ENCODE peak calls at places on chromosomes 6 and 20, in five cellular contexts. S is mesendoderm, I is endodermal cell, E is foreskin fibroblast, M is Peyer's patch. Z is an unnamed sample.

GRCh38 chr6:41577865-41578713 is 31.9 kb downstream of the FOXP4 start:
- DNase-seq in S (peak), I (peak), E (peak), M (no peak), Z (no peak)

GRCh38 chr6:781350-781961 is 88.5 kb upstream of the EXOC2 start:
- DNase-seq in M (no peak), E (no peak), I (no peak), S (peak), Z (no peak)

GRCh38 chr20:50245561-50246366 is 55.1 kb downstream of the CEBPB start:
- DNase-seq in I (no peak), S (no peak), E (peak), M (no peak), Z (no peak)

GRCh38 chr6:160974304-160974771 is 17.2 kb upstream of the MAP3K4 start:
- DNase-seq in E (peak), M (no peak), I (no peak), S (peak), Z (no peak)

GRCh38 chr6:53192590-53193232 is 44.1 kb upstream of the GCM1 start:
- DNase-seq in E (peak), S (peak), M (no peak), I (peak), Z (no peak)

GRCh38 chr6:168292911-168293310 is 26.7 kb downstream of the DACT2 start:
- DNase-seq in I (no peak), E (no peak), S (no peak), M (no peak), Z (no peak)

GRCh38 chr20:2387580-2387979 is 6.9 kb downstream of the TGM6 start:
- DNase-seq in I (no peak), E (no peak), M (no peak), S (no peak), Z (no peak)

GRCh38 chr6:116371384-116372209 is 850 bp downstream of the DSE start:
- DNase-seq in S (peak), M (peak), I (peak), E (peak), Z (peak)

GRCh38 chr6:138981416-138981815 is 6.6 kb downstream of the REPS1 start:
- DNase-seq in S (no peak), E (no peak), M (no peak), I (no peak), Z (no peak)

GRCh38 chr6:31727717-31728671 is 1.1 kb downstream of the DDAH2 start:
- DNase-seq in I (no peak), S (no peak), E (peak), M (no peak), Z (no peak)
- H3K4me3 ChIP-seq in I (peak), S (no peak), E (peak), M (peak), Z (no peak)

GRCh38 chr6:137767465-137767864 is 99.6 kb upstream of the TNFAIP3 start:
- DNase-seq in S (no peak), E (no peak), M (no peak), I (no peak), Z (no peak)

GRCh38 chr6:137767931-137768690 is 98.9 kb upstream of the TNFAIP3 start:
- DNase-seq in I (no peak), E (peak), S (no peak), M (no peak), Z (no peak)

GRCh38 chr6:137766596-137767370 is 100.3 kb upstream of the TNFAIP3 start:
- DNase-seq in M (no peak), E (no peak), S (peak), I (no peak), Z (no peak)

GRCh38 chr6:137769797-137770362 is 97.2 kb upstream of the TNFAIP3 start:
- DNase-seq in S (no peak), E (no peak), I (no peak), M (no peak), Z (no peak)

DNA sequence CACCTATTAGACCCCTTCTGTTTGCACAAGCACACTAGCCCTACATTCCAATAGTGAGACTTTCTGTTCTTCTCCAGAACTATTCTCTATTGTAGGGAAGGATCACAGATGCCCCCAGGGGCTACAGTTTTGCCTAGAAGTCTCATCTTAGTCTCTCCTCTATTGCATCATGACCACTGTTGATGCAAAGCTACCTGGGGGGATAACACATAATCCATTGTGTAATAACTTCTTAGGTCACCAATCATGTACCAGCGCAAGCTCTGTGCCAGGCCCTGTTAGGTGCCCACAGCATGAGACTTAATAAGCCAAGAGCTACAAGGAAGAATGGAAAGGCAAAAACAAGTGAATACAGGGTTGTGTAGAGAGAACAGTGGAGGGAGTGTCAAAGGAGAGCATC is 98.1 kb upstream of the TNFAIP3 start:
- DNase-seq in E (no peak), S (no peak), M (no peak), I (no peak), Z (no peak)
- H3K4me3 ChIP-seq in E (no peak), S (no peak), M (no peak), I (no peak), Z (no peak)

DNA sequence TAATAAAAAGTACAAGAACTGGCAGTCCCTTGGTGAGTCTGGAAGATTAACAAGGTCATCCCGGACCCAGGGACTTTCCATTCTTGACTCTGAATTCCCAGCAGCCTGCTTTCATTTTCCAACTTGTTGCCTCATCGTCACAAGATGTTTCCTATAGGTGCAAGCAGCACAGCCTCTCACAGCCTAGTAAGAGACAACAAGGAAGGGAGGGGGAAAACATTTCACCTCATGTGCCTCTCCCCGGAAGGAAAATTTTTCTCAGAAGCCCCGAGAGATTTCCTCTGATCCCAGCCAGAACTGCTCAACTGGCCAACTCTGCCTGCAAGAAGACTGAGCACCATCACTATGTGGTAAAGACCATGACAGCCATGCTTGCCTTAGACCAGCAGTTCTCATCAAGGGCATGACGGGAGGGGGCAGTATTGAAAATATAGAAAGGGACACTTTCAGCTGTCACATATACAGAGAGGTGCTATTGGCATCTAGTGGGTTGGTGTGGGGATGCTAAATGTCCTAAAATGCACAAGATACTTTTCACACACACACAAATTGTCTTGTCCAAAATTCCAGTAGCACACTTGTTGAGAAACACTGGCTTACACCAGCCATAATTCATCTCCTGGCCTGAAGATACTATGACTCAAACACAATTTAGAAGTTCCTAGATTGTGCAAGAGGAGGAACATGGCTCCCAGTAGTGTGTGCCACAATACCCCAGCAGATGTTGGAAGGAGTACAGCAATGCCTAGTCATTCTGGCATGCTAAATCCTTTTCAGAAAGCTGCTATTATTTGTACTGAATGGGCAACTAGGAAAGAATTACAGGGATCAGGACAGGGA is 10.8 kb upstream of the WTAP start:
- DNase-seq in I (no peak), S (no peak), M (no peak), E (peak), Z (no peak)
- H3K4me3 ChIP-seq in I (no peak), S (no peak), M (no peak), E (peak), Z (no peak)

GRCh38 chr20:5945963-5946362 is 4.4 kb downstream of the TRMT6 start:
- DNase-seq in M (no peak), I (no peak), E (peak), S (no peak), Z (no peak)
- H3K4me3 ChIP-seq in M (no peak), I (no peak), E (no peak), S (no peak), Z (no peak)

DNA sequence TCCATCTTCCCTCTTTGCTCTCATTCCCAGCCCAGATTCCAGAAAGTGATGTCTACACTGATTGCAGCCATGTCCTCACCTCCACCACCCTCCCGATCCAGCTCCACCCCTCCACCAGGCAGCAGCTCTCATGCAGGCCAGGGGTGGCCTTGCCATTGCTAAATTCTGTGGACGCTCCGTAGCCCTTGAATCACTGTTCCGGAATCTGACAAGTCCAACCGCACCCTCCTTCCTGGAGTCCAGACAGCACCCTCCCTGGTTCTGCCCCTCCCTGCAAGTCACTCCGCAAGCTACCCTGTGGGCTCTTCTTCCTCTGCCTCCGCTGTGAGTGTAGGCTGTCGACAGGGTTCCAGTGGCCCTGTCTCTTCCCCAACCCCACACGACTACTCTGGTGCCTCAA is 26.2 kb downstream of the TNXB start:
- DNase-seq in S (no peak), M (no peak), I (no peak), E (peak), Z (no peak)
- H3K4me3 ChIP-seq in S (no peak), M (no peak), I (no peak), E (no peak), Z (no peak)

GRCh38 chr6:49072885-49073620 is 390.0 kb downstream of the MMUT start:
- DNase-seq in S (no peak), M (no peak), I (no peak), E (no peak), Z (no peak)
- H3K4me3 ChIP-seq in S (no peak), M (no peak), I (no peak), E (no peak), Z (no peak)

GRCh38 chr20:49186535-49187329 is 1.4 kb downstream of the STAU1 start:
- DNase-seq in E (peak), I (peak), M (peak), S (peak), Z (peak)

GRCh38 chr20:49187330-49188100 is 619 bp downstream of the STAU1 start:
- DNase-seq in M (no peak), I (peak), E (peak), S (peak), Z (peak)

GRCh38 chr20:49184691-49185070 is 3.5 kb downstream of the STAU1 start:
- DNase-seq in E (no peak), S (no peak), M (no peak), I (no peak), Z (no peak)

GRCh38 chr20:49183444-49183843 is 4.7 kb downstream of the STAU1 start:
- DNase-seq in S (no peak), M (no peak), I (no peak), E (no peak), Z (no peak)

GRCh38 chr20:49185071-49185757 is 2.9 kb downstream of the STAU1 start:
- DNase-seq in M (no peak), E (no peak), I (no peak), S (no peak), Z (no peak)
- H3K4me3 ChIP-seq in M (no peak), E (no peak), I (no peak), S (no peak), Z (no peak)

DNA sequence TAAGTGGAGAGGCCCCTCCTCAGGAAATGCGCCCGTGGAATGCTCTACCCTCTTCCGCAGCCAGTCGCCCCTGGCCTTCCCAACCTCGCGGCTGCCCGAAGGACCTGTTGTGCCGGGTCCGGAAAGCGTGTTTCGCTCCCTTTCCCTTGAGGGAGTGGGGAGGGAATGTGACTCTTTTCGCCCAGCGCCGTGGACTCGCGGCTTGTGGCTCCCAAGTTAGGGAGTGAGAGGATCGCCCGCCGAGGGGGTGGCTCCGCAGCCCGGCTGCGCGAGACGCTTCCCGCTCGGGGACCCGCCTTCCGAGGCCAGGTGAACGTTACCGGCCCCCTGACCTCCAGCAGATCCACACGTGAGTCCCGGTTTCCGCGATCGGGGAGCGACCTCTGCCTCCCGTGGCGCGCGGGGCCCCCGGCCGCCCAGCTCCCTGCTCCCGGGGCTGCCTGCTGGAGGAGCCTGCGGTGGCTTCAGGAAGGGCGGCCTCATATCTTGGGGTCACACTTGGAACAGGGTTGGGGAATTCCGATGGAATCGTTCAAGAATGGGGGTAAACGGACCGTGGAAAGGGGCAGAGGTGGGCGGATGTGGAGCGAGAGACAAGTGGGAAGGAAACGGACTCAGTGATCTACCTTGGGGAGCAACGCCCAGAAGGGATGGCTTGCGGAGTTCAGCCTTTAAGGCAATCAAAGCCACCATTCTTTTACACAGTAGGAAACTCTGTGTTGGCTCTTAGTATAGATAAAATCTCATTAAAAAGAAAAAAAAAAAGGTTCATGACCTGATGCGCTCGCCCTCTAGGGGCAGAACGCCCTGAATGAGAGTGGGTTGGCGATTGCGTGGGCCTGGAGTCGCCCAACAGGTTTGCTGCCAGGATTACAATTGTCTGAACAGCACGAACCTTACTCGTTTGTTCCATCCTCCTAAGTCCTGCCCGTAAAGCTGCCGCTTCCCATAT is 887 bp downstream of the TPD52L1 start:
- DNase-seq in I (peak), E (peak), S (peak), M (peak), Z (no peak)
- H3K4me3 ChIP-seq in I (peak), E (peak), S (peak), M (peak), Z (peak)

GRCh38 chr6:26428206-26428605 is 12.1 kb upstream of the BTN3A3 start:
- DNase-seq in E (no peak), M (no peak), S (no peak), I (no peak), Z (no peak)

GRCh38 chr6:26427093-26427809 is 13.1 kb upstream of the BTN3A3 start:
- DNase-seq in M (no peak), S (no peak), I (no peak), E (no peak), Z (no peak)

GRCh38 chr6:26420607-26421235 is 18.6 kb downstream of the BTN3A1 start:
- DNase-seq in M (no peak), I (peak), S (peak), E (peak), Z (peak)

GRCh38 chr6:26421259-26422144 is 18.8 kb upstream of the BTN3A3 start:
- DNase-seq in S (peak), I (peak), M (peak), E (peak), Z (peak)

DNA sequence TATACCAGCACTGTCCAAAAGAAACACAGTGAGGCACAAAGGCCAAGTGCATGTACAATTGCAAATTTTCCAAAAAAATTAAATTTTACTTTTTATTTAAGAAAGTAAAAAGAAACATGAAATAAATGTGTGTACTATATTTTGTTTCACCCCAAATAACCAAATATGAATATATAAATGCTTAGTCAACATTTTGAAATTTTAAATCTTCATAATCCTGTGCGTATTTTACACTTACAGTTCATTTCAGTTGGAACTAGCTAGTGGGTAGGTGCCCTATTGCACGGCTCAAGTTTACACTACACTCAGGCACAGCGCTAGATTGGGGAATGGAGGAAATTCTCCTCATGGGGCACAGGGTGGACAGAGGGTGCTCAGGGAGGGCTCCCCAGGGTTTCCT is 18.0 kb upstream of the BTN3A3 start:
- DNase-seq in E (no peak), M (no peak), I (no peak), S (no peak), Z (no peak)
- H3K4me3 ChIP-seq in E (peak), M (peak), I (peak), S (no peak), Z (no peak)

GRCh38 chr20:36141310-36141709 is 13.2 kb upstream of the EPB41L1 start:
- DNase-seq in S (no peak), I (peak), E (no peak), M (no peak), Z (no peak)
- H3K4me3 ChIP-seq in S (no peak), I (no peak), E (no peak), M (no peak), Z (no peak)

Z was measured in CD8-positive, alpha-beta T cell.